ENCODE peak calls at places on chromosomes 5 and 9, in five cellular contexts. K is IMR-90, X is BE2C, R is endothelial cell of umbilical vein, D is adrenal gland. L is an unnamed sample.

GRCh38 chr5:42875211-42875610 is 63.5 kb upstream of the SELENOP start:
- DNase-seq in K (no peak), X (no peak), R (no peak), D (no peak), L (no peak)

GRCh38 chr9:121156263-121156731 is 45.4 kb downstream of the RAB14 start:
- DNase-seq in K (peak), X (no peak), R (peak), D (no peak), L (peak)

GRCh38 chr5:165525268-165525667 is 2019.8 kb downstream of the MAT2B start:
- DNase-seq in K (peak), X (no peak), R (no peak), D (no peak), L (peak)

GRCh38 chr9:76218868-76219462 is 175.3 kb downstream of the RFK start:
- DNase-seq in K (no peak), X (no peak), R (no peak), D (no peak), L (no peak)

GRCh38 chr5:154473581-154474266 is 4.3 kb downstream of the HAND1 start:
- DNase-seq in K (no peak), X (no peak), R (no peak), D (no peak), L (no peak)

GRCh38 chr9:126842977-126843799 is 17.3 kb upstream of the ZBTB34 start:
- DNase-seq in K (no peak), X (no peak), R (peak), D (peak), L (no peak)

GRCh38 chr5:71714911-71715310 is 4.2 kb upstream of the CARTPT start:
- DNase-seq in K (no peak), X (no peak), R (no peak), D (no peak), L (no peak)

GRCh38 chr9:36894695-36895310 is 139.3 kb downstream of the PAX5 start:
- DNase-seq in K (no peak), X (no peak), R (no peak), D (no peak), L (no peak)

GRCh38 chr9:106753155-106753671 is 109.8 kb upstream of the ZNF462 start:
- DNase-seq in K (peak), X (peak), R (no peak), D (no peak), L (no peak)

GRCh38 chr5:137264573-137264972 is 234.6 kb downstream of the SPOCK1 start:
- DNase-seq in K (peak), X (no peak), R (no peak), D (no peak), L (peak)

GRCh38 chr9:127112683-127113539 is 9.5 kb downstream of the ANGPTL2 start:
- DNase-seq in K (no peak), X (no peak), R (peak), D (no peak), L (no peak)

GRCh38 chr9:1768561-1768960 is 246.6 kb upstream of the SMARCA2 start:
- DNase-seq in K (no peak), X (no peak), R (no peak), D (no peak), L (no peak)

GRCh38 chr5:73911761-73912393 is 285.9 kb downstream of the ARHGEF28 start:
- DNase-seq in K (peak), X (no peak), R (no peak), D (no peak), L (no peak)

GRCh38 chr9:36136277-36136893 is at the start of gene GLIPR2:
- DNase-seq in K (peak), X (peak), R (peak), D (peak), L (no peak)

GRCh38 chr5:11268894-11269293 is 507.9 kb upstream of the DAP start:
- DNase-seq in K (no peak), X (no peak), R (no peak), D (no peak), L (no peak)

GRCh38 chr5:852431-853401 is 1.9 kb upstream of the ZDHHC11 start:
- DNase-seq in K (no peak), X (no peak), R (no peak), D (no peak), L (no peak)

GRCh38 chr5:92715946-92716345 is 865.1 kb downstream of the NR2F1-AS1 start:
- DNase-seq in K (no peak), X (no peak), R (no peak), D (no peak), L (no peak)

GRCh38 chr5:106306313-106307028 is 1364.3 kb downstream of the EFNA5 start:
- DNase-seq in K (no peak), X (no peak), R (no peak), D (no peak), L (no peak)

GRCh38 chr5:56102885-56103284 is 108.1 kb upstream of the IL6ST start:
- DNase-seq in K (peak), X (no peak), R (peak), D (peak), L (no peak)

GRCh38 chr9:87678650-87679355 is 47.1 kb upstream of the CTSL start:
- DNase-seq in K (peak), X (peak), R (peak), D (peak), L (peak)

GRCh38 chr5:44002381-44002901 is 386.8 kb downstream of the FGF10 start:
- DNase-seq in K (peak), X (no peak), R (no peak), D (peak), L (no peak)

GRCh38 chr5:16669776-16670175 is 53.0 kb upstream of the RETREG1 start:
- DNase-seq in K (peak), X (no peak), R (peak), D (no peak), L (peak)

GRCh38 chr5:1511037-1511436 is 12.7 kb downstream of the LPCAT1 start:
- DNase-seq in K (no peak), X (peak), R (no peak), D (no peak), L (no peak)

GRCh38 chr5:170025853-170026252 is 45.6 kb upstream of the INSYN2B start:
- DNase-seq in K (no peak), X (no peak), R (no peak), D (no peak), L (no peak)

GRCh38 chr5:43353668-43354067 is 40.5 kb upstream of the HMGCS1 start:
- DNase-seq in K (no peak), X (no peak), R (no peak), D (no peak), L (no peak)

GRCh38 chr5:94983861-94984535 is 300.9 kb downstream of the MCTP1 start:
- DNase-seq in K (peak), X (no peak), R (no peak), D (no peak), L (peak)

GRCh38 chr5:154228696-154229095 is 38.2 kb downstream of the GALNT10 start:
- DNase-seq in K (no peak), X (no peak), R (no peak), D (no peak), L (no peak)

GRCh38 chr5:147509710-147510651 is at the start of gene DPYSL3:
- DNase-seq in K (peak), X (peak), R (peak), D (peak), L (no peak)

GRCh38 chr9:127909839-127910273 is 7.0 kb downstream of the ST6GALNAC4 start:
- DNase-seq in K (no peak), X (no peak), R (no peak), D (no peak), L (no peak)

GRCh38 chr9:38687389-38687842 is 32.5 kb downstream of the FAM240B start:
- DNase-seq in K (no peak), X (no peak), R (no peak), D (peak), L (no peak)

GRCh38 chr9:135610290-135611141 is 28.8 kb downstream of the GLT6D1 start:
- DNase-seq in K (no peak), X (no peak), R (no peak), D (no peak), L (no peak)

GRCh38 chr9:131530546-131530929 is 525 bp downstream of the UCK1 start:
- DNase-seq in K (peak), X (peak), R (peak), D (peak), L (no peak)

GRCh38 chr5:107466233-107466769 is 204.4 kb downstream of the EFNA5 start:
- DNase-seq in K (peak), X (peak), R (peak), D (no peak), L (peak)

GRCh38 chr9:2209400-2209799 is 194.3 kb downstream of the SMARCA2 start:
- DNase-seq in K (no peak), X (no peak), R (peak), D (no peak), L (no peak)

GRCh38 chr5:141135718-141136266 is 786 bp downstream of the PCDHB5 start:
- DNase-seq in K (no peak), X (no peak), R (no peak), D (no peak), L (no peak)

DNA sequence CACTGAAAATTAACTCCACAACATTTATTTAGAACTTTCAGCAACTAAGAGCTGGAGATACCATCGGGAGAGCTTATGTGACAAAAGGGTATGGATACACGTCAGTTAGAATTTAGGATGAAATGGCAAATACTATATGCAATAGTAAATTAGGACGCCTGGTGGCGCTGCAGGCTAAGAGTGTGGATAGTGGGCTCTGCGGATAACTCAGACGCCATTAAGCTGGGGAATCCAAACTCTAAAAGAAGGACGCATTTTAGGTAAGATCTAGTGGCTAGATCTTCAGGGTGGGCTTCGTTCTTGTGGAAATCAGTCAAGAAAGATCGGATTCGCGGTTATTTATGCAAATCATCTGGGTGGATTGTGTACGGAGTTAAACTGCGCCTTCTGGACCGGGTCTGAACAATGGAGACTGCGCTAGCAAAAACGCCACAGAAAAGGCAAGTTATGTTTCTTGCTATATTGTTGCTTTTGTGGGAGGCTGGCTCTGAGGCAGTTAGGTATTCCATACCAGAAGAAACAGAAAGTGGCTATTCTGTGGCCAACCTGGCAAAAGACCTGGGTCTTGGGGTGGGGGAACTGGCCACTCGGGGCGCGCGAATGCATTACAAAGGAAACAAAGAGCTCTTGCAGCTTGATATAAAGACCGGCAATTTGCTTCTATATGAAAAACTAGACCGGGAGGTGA is at the start of gene PCDHB5:
- DNase-seq in K (no peak), X (peak), R (peak), D (no peak), L (no peak)
- TF ChIP-seq CTCF in K (peak), X (peak), R (peak), D (peak), L (peak)

DNA sequence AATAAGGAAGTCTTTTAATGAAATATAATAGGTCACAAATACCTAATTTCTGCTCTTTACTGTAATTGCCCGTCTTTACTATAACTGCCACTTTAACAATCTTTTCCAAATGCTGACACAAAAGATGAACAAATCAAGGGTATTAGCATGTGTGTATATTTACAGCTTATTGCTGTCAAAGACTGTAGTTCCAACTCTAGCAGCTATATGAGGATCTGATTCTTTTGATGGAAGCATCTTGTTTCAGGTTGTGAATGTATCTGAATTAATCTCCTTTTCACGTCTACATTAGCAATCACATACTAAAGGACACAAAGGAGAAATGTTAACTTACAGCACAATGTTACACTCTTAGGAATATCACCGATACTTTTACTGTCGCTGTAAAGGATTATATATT is 27.9 kb downstream of the RFX3 start:
- DNase-seq in K (no peak), X (no peak), R (no peak), D (no peak), L (no peak)
- H3K4me3 ChIP-seq in K (no peak), X (no peak), R (peak), D (no peak), L (no peak)

GRCh38 chr5:77944757-77945340 is 168.7 kb upstream of the TBCA start:
- DNase-seq in K (no peak), X (no peak), R (no peak), D (no peak), L (no peak)
- TF ChIP-seq CTCF in K (no peak), X (no peak), R (no peak), D (no peak), L (no peak)

GRCh38 chr5:176922817-176923216 is 23.7 kb upstream of the HK3 start:
- DNase-seq in K (no peak), X (no peak), R (no peak), D (no peak), L (no peak)
- H3K4me3 ChIP-seq in K (no peak), X (no peak), R (no peak), D (no peak), L (no peak)

GRCh38 chr9:34341659-34342266 is 12.4 kb downstream of the NUDT2 start:
- DNase-seq in K (no peak), X (no peak), R (no peak), D (no peak), L (no peak)
- TF ChIP-seq CTCF in K (no peak), X (no peak), R (no peak), D (no peak), L (no peak)

DNA sequence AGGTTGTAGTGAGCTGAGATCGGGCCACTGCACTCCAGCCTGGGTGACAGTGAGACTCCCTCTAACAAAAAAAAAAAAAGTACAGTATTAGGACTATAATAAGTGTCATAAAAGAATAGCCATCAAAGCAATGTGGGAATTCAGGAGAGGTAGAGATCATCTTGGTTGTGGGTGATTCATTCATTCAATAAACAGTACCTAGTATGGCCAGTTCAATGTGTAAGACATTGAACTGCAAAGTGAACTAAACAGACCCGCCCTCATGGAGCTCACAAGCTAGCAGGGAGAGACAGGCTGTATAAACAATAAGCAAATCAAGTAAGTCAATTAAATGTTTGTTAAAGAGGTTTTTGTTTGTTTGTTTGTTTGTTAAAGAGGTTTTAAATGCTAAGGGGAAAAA is 146.1 kb upstream of the RANBP3L start:
- DNase-seq in K (no peak), X (no peak), R (no peak), D (no peak), L (no peak)
- H3K4me3 ChIP-seq in K (no peak), X (no peak), R (no peak), D (no peak), L (no peak)

GRCh38 chr5:128637031-128637430 is 99.0 kb upstream of the FBN2 start:
- DNase-seq in K (peak), X (no peak), R (no peak), D (no peak), L (peak)
- TF ChIP-seq CTCF in K (peak), X (no peak), R (no peak), D (no peak), L (no peak)

GRCh38 chr5:69416699-69417098 is 1.8 kb downstream of the MARVELD2 start:
- DNase-seq in K (no peak), X (no peak), R (no peak), D (no peak), L (no peak)
- H3K4me3 ChIP-seq in K (no peak), X (no peak), R (no peak), D (no peak), L (no peak)

L was measured in astrocyte of the cerebellum.